ENCODE peak calls at places on chromosome 16, in six cellular contexts. One of them, this sample, is unnamed.
A peak's percentile ranks its signal among the peaks of the same experiment; 100 is the strongest.

GRCh38 chr16:74667215-74667765 is 613 bp upstream of the RFWD3 start:
- DNase-seq in ELR: peak; percentile 61
- DNase-seq in mucosa of descending colon: peak; percentile 42
- DNase-seq in H1: peak; percentile 68
- DNase-seq in CD8-positive, alpha-beta T cell: no peak
- DNase-seq in NCI-H1105: peak; percentile 0
- DNase-seq in this sample: no peak

GRCh38 chr16:27199747-27200146 is 3.6 kb upstream of the KDM8 start:
- DNase-seq in H1: no peak
- DNase-seq in ELR: peak; percentile 24
- DNase-seq in mucosa of descending colon: no peak
- DNase-seq in NCI-H1105: no peak
- DNase-seq in CD8-positive, alpha-beta T cell: peak; percentile 11
- DNase-seq in this sample: no peak

GRCh38 chr16:84967828-84968227 is 43.5 kb downstream of the ZDHHC7 start:
- DNase-seq in H1: no peak
- DNase-seq in CD8-positive, alpha-beta T cell: no peak
- DNase-seq in NCI-H1105: no peak
- DNase-seq in mucosa of descending colon: no peak
- DNase-seq in ELR: no peak
- DNase-seq in this sample: no peak

GRCh38 chr16:30697264-30698138 is 1.5 kb upstream of the SRCAP start:
- DNase-seq in mucosa of descending colon: no peak
- DNase-seq in H1: no peak
- DNase-seq in ELR: peak; percentile 97
- DNase-seq in CD8-positive, alpha-beta T cell: no peak
- DNase-seq in NCI-H1105: peak; percentile 93
- DNase-seq in this sample: no peak

GRCh38 chr16:85483424-85483823 is 129.7 kb upstream of the GSE1 start:
- DNase-seq in NCI-H1105: peak; percentile 27
- DNase-seq in H1: no peak
- DNase-seq in mucosa of descending colon: no peak
- DNase-seq in ELR: no peak
- DNase-seq in CD8-positive, alpha-beta T cell: no peak
- DNase-seq in this sample: no peak

GRCh38 chr16:2475413-2476344 is 752 bp downstream of the TBC1D24 start:
- DNase-seq in ELR: peak; percentile 36
- DNase-seq in H1: peak; percentile 75
- DNase-seq in mucosa of descending colon: peak; percentile 35
- DNase-seq in CD8-positive, alpha-beta T cell: no peak
- DNase-seq in NCI-H1105: no peak
- DNase-seq in this sample: no peak

GRCh38 chr16:19997264-19997663 is 76.4 kb downstream of the GPR139 start:
- DNase-seq in CD8-positive, alpha-beta T cell: no peak
- DNase-seq in H1: no peak
- DNase-seq in mucosa of descending colon: no peak
- DNase-seq in NCI-H1105: peak; percentile 63
- DNase-seq in ELR: no peak
- DNase-seq in this sample: no peak

GRCh38 chr16:70395345-70395901 is 43.5 kb downstream of the ST3GAL2 start:
- DNase-seq in mucosa of descending colon: peak; percentile 79
- DNase-seq in NCI-H1105: no peak
- DNase-seq in H1: peak; percentile 95
- DNase-seq in ELR: peak; percentile 62
- DNase-seq in CD8-positive, alpha-beta T cell: peak; percentile 50
- DNase-seq in this sample: peak; percentile 15

GRCh38 chr16:14649816-14650215 is 17.1 kb downstream of the BFAR start:
- DNase-seq in NCI-H1105: no peak
- DNase-seq in mucosa of descending colon: no peak
- DNase-seq in CD8-positive, alpha-beta T cell: no peak
- DNase-seq in H1: no peak
- DNase-seq in ELR: no peak
- DNase-seq in this sample: no peak

GRCh38 chr16:87705780-87706277 is 60.0 kb downstream of the KLHDC4 start:
- DNase-seq in mucosa of descending colon: no peak
- DNase-seq in H1: no peak
- DNase-seq in ELR: no peak
- DNase-seq in NCI-H1105: no peak
- DNase-seq in CD8-positive, alpha-beta T cell: no peak
- DNase-seq in this sample: no peak

GRCh38 chr16:30535106-30535776 is 583 bp upstream of the ZNF747 start:
- DNase-seq in CD8-positive, alpha-beta T cell: no peak
- DNase-seq in NCI-H1105: no peak
- DNase-seq in H1: no peak
- DNase-seq in ELR: peak; percentile 45
- DNase-seq in mucosa of descending colon: no peak
- DNase-seq in this sample: peak; percentile 1

GRCh38 chr16:58336332-58337089 is 41.7 kb upstream of the PRSS54 start:
- DNase-seq in CD8-positive, alpha-beta T cell: peak; percentile 76
- DNase-seq in mucosa of descending colon: peak; percentile 96
- DNase-seq in NCI-H1105: peak; percentile 15
- DNase-seq in H1: peak; percentile 99
- DNase-seq in ELR: peak; percentile 78
- DNase-seq in this sample: peak; percentile 80

GRCh38 chr16:3457434-3458252 is 14.2 kb downstream of the NAA60 start:
- DNase-seq in CD8-positive, alpha-beta T cell: peak; percentile 89
- DNase-seq in NCI-H1105: peak; percentile 73
- DNase-seq in H1: peak; percentile 93
- DNase-seq in mucosa of descending colon: peak; percentile 90
- DNase-seq in ELR: peak; percentile 89
- DNase-seq in this sample: peak; percentile 60

GRCh38 chr16:31477220-31478216 is 5.4 kb upstream of the SLC5A2 start:
- DNase-seq in CD8-positive, alpha-beta T cell: no peak
- DNase-seq in ELR: no peak
- DNase-seq in mucosa of descending colon: peak; percentile 93
- DNase-seq in NCI-H1105: no peak
- DNase-seq in H1: peak; percentile 86
- DNase-seq in this sample: no peak

GRCh38 chr16:66369055-66369592 is 2.6 kb downstream of the CDH5 start:
- DNase-seq in H1: no peak
- DNase-seq in ELR: no peak
- DNase-seq in CD8-positive, alpha-beta T cell: no peak
- DNase-seq in NCI-H1105: no peak
- DNase-seq in mucosa of descending colon: peak; percentile 19
- DNase-seq in this sample: no peak

GRCh38 chr16:51408357-51408756 is 257.3 kb upstream of the SALL1 start:
- DNase-seq in H1: no peak
- DNase-seq in mucosa of descending colon: no peak
- DNase-seq in NCI-H1105: no peak
- DNase-seq in ELR: peak; percentile 71
- DNase-seq in CD8-positive, alpha-beta T cell: no peak
- DNase-seq in this sample: peak; percentile 48

GRCh38 chr16:11085025-11085485 is 140.7 kb downstream of the CLEC16A start:
- DNase-seq in H1: no peak
- DNase-seq in CD8-positive, alpha-beta T cell: no peak
- DNase-seq in NCI-H1105: no peak
- DNase-seq in mucosa of descending colon: no peak
- DNase-seq in ELR: no peak
- DNase-seq in this sample: no peak

GRCh38 chr16:10552998-10553491 is 27.4 kb downstream of the EMP2 start:
- DNase-seq in ELR: no peak
- DNase-seq in mucosa of descending colon: peak; percentile 34
- DNase-seq in NCI-H1105: no peak
- DNase-seq in CD8-positive, alpha-beta T cell: peak; percentile 4
- DNase-seq in H1: peak; percentile 77
- DNase-seq in this sample: peak; percentile 62

GRCh38 chr16:77500286-77500598 is 65.4 kb upstream of the ADAMTS18 start:
- DNase-seq in mucosa of descending colon: no peak
- DNase-seq in H1: no peak
- DNase-seq in ELR: no peak
- DNase-seq in NCI-H1105: no peak
- DNase-seq in CD8-positive, alpha-beta T cell: no peak
- DNase-seq in this sample: no peak

GRCh38 chr16:67773099-67773498 is 33.3 kb downstream of the RANBP10 start:
- DNase-seq in NCI-H1105: no peak
- DNase-seq in H1: no peak
- DNase-seq in mucosa of descending colon: peak; percentile 22
- DNase-seq in ELR: no peak
- DNase-seq in CD8-positive, alpha-beta T cell: no peak
- DNase-seq in this sample: peak; percentile 11

GRCh38 chr16:18945233-18945632 is 19.0 kb upstream of the SMG1 start:
- DNase-seq in CD8-positive, alpha-beta T cell: no peak
- DNase-seq in NCI-H1105: no peak
- DNase-seq in ELR: no peak
- DNase-seq in mucosa of descending colon: no peak
- DNase-seq in H1: no peak
- DNase-seq in this sample: no peak

GRCh38 chr16:25988089-25988488 is 296.3 kb downstream of the HS3ST4 start:
- DNase-seq in mucosa of descending colon: no peak
- DNase-seq in ELR: no peak
- DNase-seq in H1: no peak
- DNase-seq in CD8-positive, alpha-beta T cell: no peak
- DNase-seq in NCI-H1105: peak; percentile 93
- DNase-seq in this sample: no peak

GRCh38 chr16:27712251-27712711 is 162.3 kb downstream of the KATNIP start:
- DNase-seq in CD8-positive, alpha-beta T cell: no peak
- DNase-seq in ELR: no peak
- DNase-seq in mucosa of descending colon: no peak
- DNase-seq in H1: no peak
- DNase-seq in NCI-H1105: no peak
- DNase-seq in this sample: no peak

This sample was measured in brain microvascular endothelial cell.